ENCODE peak calls at places on chromosomes 2 and 18, in ten cellular contexts. W is hepatocyte, I is kidney, A is A673, G is adrenal gland, P is Panc1, Y is mammary epithelial cell, M is transverse colon, O is colonic mucosa, U is lung. E is an unnamed sample. For H3K9me3, the result is how much of the 10 kb centered on the place peaks cover.

GRCh38 chr2:148645925-148646559 is 1.5 kb downstream of the EPC2 start:
- DNase-seq in I (no peak), P (no peak), M (peak), U (peak), O (peak), G (peak), Y (peak), A (peak), W (peak), E (peak)

GRCh38 chr2:20450201-20451108 is 3.6 kb downstream of the RHOB start:
- DNase-seq in A (no peak), O (peak), P (no peak), M (peak), Y (no peak), W (peak), U (peak), I (peak), G (peak), E (no peak)

GRCh38 chr2:128638311-128638710 is 319.6 kb upstream of the HS6ST1 start:
- DNase-seq in G (no peak), W (no peak), U (no peak), O (peak), M (no peak), Y (no peak), A (no peak), I (peak), P (no peak), E (no peak)

GRCh38 chr2:38261569-38262513 is 115.2 kb downstream of the ATL2 start:
- DNase-seq in M (no peak), W (no peak), Y (no peak), I (no peak), G (no peak), U (no peak), O (no peak), A (no peak), P (no peak), E (no peak)

GRCh38 chr2:74850816-74851566 is 17.1 kb downstream of the HK2 start:
- DNase-seq in O (no peak), P (no peak), W (peak), M (no peak), I (no peak), G (no peak), Y (peak), A (no peak), U (no peak), E (no peak)

GRCh38 chr2:99940963-99941362 is 201.4 kb downstream of the AFF3 start:
- DNase-seq in G (no peak), Y (no peak), I (no peak), W (no peak), U (peak), O (no peak), M (no peak), A (no peak), P (no peak), E (no peak)

GRCh38 chr2:157691695-157692094 is 63.0 kb upstream of the ACVR1C start:
- DNase-seq in O (no peak), A (no peak), G (no peak), U (no peak), M (no peak), W (no peak), Y (peak), P (no peak), I (no peak), E (no peak)

GRCh38 chr2:68828887-68829708 is 42.1 kb downstream of the BMP10 start:
- DNase-seq in O (peak), G (peak), A (peak), M (peak), U (peak), I (peak), P (no peak), W (peak), Y (peak), E (peak)

GRCh38 chr18:24068945-24069693 is 54.6 kb downstream of the TTC39C start:
- DNase-seq in P (no peak), G (no peak), W (no peak), Y (no peak), O (no peak), A (peak), M (no peak), I (no peak), U (no peak), E (no peak)

GRCh38 chr2:64888591-64889309 is 100.4 kb upstream of the SLC1A4 start:
- DNase-seq in P (no peak), Y (peak), I (no peak), O (no peak), G (no peak), M (no peak), W (peak), A (peak), U (no peak), E (no peak)

GRCh38 chr2:64204006-64204632 is 59.9 kb upstream of the PELI1 start:
- DNase-seq in O (peak), P (no peak), I (no peak), M (peak), A (peak), Y (peak), W (peak), U (no peak), G (no peak), E (peak)

GRCh38 chr2:71743995-71744675 is 290.8 kb downstream of the DYSF start:
- DNase-seq in M (no peak), A (peak), P (no peak), W (no peak), U (no peak), O (no peak), G (no peak), I (no peak), Y (peak), E (no peak)

GRCh38 chr18:73979742-73980141 is 167.9 kb downstream of the FBXO15 start:
- DNase-seq in A (peak), Y (peak), P (no peak), O (no peak), I (no peak), U (no peak), W (no peak), M (no peak), G (no peak), E (no peak)

GRCh38 chr2:239311132-239312040 is 89.4 kb downstream of the HDAC4 start:
- DNase-seq in P (no peak), G (peak), I (no peak), M (peak), O (peak), W (no peak), A (no peak), Y (no peak), U (peak), E (no peak)

GRCh38 chr2:189466656-189467055 is 25.4 kb downstream of the WDR75 start:
- DNase-seq in P (no peak), U (no peak), O (no peak), M (no peak), G (no peak), I (no peak), W (peak), Y (no peak), A (peak), E (no peak)

GRCh38 chr2:241559489-241560180 is 1.1 kb downstream of the BOK start:
- DNase-seq in A (no peak), M (peak), G (no peak), U (no peak), O (peak), P (no peak), I (peak), W (peak), Y (peak), E (no peak)

GRCh38 chr2:64352292-64352691 is 101.7 kb upstream of the LGALSL start:
- DNase-seq in Y (no peak), U (no peak), I (no peak), A (no peak), W (no peak), O (no peak), M (no peak), G (no peak), P (no peak), E (no peak)

GRCh38 chr18:9617006-9617542 is 2.7 kb upstream of the PPP4R1 start:
- DNase-seq in U (no peak), G (no peak), W (no peak), A (peak), O (no peak), P (no peak), I (no peak), M (no peak), Y (no peak), E (no peak)

GRCh38 chr2:189287982-189288494 is 108.5 kb upstream of the COL5A2 start:
- DNase-seq in Y (peak), M (no peak), O (no peak), A (peak), U (no peak), P (peak), W (peak), I (no peak), G (no peak), E (no peak)

DNA sequence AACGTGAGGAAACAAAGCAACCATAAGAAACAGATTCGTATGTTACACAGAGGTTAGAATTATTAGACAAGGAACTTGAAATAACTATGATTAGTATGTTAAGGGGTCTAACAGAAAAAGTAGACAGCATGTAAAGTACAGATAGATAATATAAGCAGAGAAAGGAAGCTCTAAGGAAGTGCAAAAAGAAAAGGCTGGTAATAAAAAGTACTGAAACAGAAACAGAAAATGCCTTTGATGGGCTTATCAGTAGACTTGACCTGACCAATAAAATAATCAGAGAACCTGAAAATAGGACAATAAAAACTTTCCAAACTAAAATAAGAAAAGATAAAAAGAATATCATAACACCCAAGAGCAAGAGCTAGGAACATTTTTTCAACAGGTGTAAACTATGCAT is 225.8 kb downstream of the RND3 start:
- DNase-seq in O (no peak), P (no peak), Y (no peak), W (no peak), U (no peak), A (no peak), I (no peak), G (no peak), M (no peak), E (no peak)
- H3K9me3 ChIP-seq in O (under half), P (under half), Y (under half), W (under half), U (under half), A (under half), I (under half), G (under half), M (under half), E (under half)

GRCh38 chr2:12223732-12224131 is 477.3 kb downstream of the LPIN1 start:
- DNase-seq in W (no peak), P (no peak), I (no peak), U (no peak), M (no peak), Y (no peak), A (no peak), O (no peak), G (no peak), E (no peak)
- H3K9me3 ChIP-seq in W (under half), P (under half), I (under half), U (under half), M (under half), Y (under half), A (under half), O (under half), G (under half), E (under half)

DNA sequence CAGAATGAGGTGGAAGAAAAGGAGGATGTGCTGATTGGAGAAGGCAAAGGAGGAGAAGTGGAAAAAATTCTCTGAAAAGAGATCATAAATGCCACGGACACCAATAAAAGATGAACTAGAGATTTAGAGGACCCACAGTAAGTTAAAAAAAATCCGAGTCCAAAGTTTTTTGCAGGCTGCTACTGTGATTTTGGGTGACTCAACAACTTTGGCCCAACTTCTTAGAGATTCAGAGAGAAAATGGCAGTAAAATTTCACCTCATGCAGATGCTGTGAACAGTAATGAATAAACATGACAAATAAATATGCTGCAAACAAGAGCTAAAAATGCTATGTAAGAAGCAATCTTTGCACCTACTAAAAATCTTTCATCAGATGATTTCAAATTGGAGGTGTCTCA is 176.9 kb upstream of the SESTD1 start:
- DNase-seq in Y (no peak), U (no peak), G (no peak), M (no peak), P (no peak), I (no peak), O (no peak), A (no peak), W (no peak), E (no peak)
- H3K9me3 ChIP-seq in Y (under half), U (under half), G (under half), M (under half), P (under half), I (under half), O (under half), A (under half), W (under half), E (under half)

GRCh38 chr18:78890388-78890787 is 89.2 kb upstream of the SALL3 start:
- DNase-seq in I (no peak), G (no peak), U (peak), Y (no peak), W (no peak), A (no peak), P (no peak), M (no peak), O (no peak), E (no peak)
- H3K9me3 ChIP-seq in I (under half), G (under half), U (under half), Y (under half), W (under half), A (under half), P (under half), M (under half), O (under half), E (under half)

GRCh38 chr2:222303045-222303827 is 4.4 kb upstream of the PAX3 start:
- DNase-seq in M (no peak), Y (no peak), A (no peak), P (no peak), G (no peak), W (no peak), O (no peak), I (no peak), U (no peak), E (no peak)
- H3K9me3 ChIP-seq in M (under half), Y (under half), A (under half), P (under half), G (under half), W (under half), O (under half), I (under half), U (under half), E (under half)

GRCh38 chr18:72460210-72460680 is 83.9 kb downstream of the CBLN2 start:
- DNase-seq in O (no peak), I (no peak), W (no peak), P (no peak), Y (no peak), A (no peak), U (no peak), G (no peak), M (no peak), E (no peak)
- H3K9me3 ChIP-seq in O (under half), I (under half), W (under half), P (under half), Y (under half), A (under half), U (under half), G (under half), M (under half), E (under half)

DNA sequence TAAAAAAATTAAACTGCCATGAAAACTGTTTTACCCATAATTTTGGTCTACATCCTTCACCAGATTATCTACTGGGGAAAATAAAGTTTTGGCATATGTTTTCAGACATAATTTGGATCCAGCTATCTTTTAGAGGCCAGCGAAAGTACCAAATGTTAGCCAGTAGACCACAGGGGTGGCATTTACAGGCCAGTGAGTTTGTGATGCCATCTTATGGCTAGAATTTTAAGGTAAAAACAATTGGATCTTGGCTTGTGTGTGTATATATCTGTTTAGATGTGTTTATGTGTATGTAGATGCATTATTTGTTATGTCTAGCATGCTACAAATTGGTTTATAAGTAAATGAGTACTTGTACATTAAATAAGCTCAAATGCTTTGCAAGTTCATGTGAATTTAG is 322.6 kb downstream of the ASXL3 start:
- DNase-seq in G (no peak), A (no peak), M (no peak), I (no peak), P (no peak), W (no peak), Y (no peak), O (no peak), U (no peak), E (no peak)
- H3K9me3 ChIP-seq in G (under half), A (under half), M (under half), I (under half), P (under half), W (under half), Y (under half), O (under half), U (under half), E (under half)

GRCh38 chr2:152585830-152586484 is 131.3 kb downstream of the PRPF40A start:
- DNase-seq in A (peak), G (peak), P (no peak), O (no peak), W (peak), M (no peak), U (no peak), I (no peak), Y (peak), E (no peak)
- H3K9me3 ChIP-seq in A (under half), G (under half), P (under half), O (under half), W (under half), M (under half), U (under half), I (under half), Y (under half), E (under half)

GRCh38 chr18:1177232-1177631 is 272.6 kb downstream of the ADCYAP1 start:
- DNase-seq in I (no peak), M (no peak), P (no peak), W (no peak), G (no peak), U (no peak), Y (no peak), A (no peak), O (no peak), E (no peak)
- H3K9me3 ChIP-seq in I (under half), M (under half), P (under half), W (under half), G (under half), U (under half), Y (under half), A (under half), O (under half), E (under half)

E was measured in T-helper 17 cell.